ENCODE peak calls at places on chromosomes 1 and 21, in six cellular contexts. One of them, this sample, is unnamed.

GRCh38 chr1:169047074-169047473 is 59.4 kb upstream of the ATP1B1 start:
- DNase-seq in PC-3: no peak
- DNase-seq in fibroblast of lung: no peak
- DNase-seq in endothelial cell of umbilical vein: no peak
- DNase-seq in neural progenitor cell: no peak
- DNase-seq in GM12878: no peak
- DNase-seq in this sample: no peak

GRCh38 chr1:210003501-210003900 is 65.5 kb downstream of the SYT14 start:
- DNase-seq in neural progenitor cell: no peak
- DNase-seq in GM12878: no peak
- DNase-seq in PC-3: no peak
- DNase-seq in endothelial cell of umbilical vein: no peak
- DNase-seq in fibroblast of lung: no peak
- DNase-seq in this sample: no peak

GRCh38 chr1:70509996-70510876 is 99.2 kb downstream of the CTH start:
- DNase-seq in fibroblast of lung: peak; percentile 99
- DNase-seq in neural progenitor cell: peak; percentile 74
- DNase-seq in endothelial cell of umbilical vein: peak; percentile 71
- DNase-seq in PC-3: peak; percentile 96
- DNase-seq in GM12878: peak; percentile 30
- DNase-seq in this sample: peak; percentile 76

GRCh38 chr1:89466307-89466925 is 58.2 kb upstream of the LRRC8B start:
- DNase-seq in fibroblast of lung: no peak
- DNase-seq in endothelial cell of umbilical vein: no peak
- DNase-seq in PC-3: peak; percentile 53
- DNase-seq in neural progenitor cell: no peak
- DNase-seq in GM12878: no peak
- DNase-seq in this sample: no peak

GRCh38 chr21:41171210-41171609 is 3.2 kb downstream of the BACE2 start:
- DNase-seq in fibroblast of lung: no peak
- DNase-seq in PC-3: peak; percentile 93
- DNase-seq in endothelial cell of umbilical vein: peak; percentile 69
- DNase-seq in neural progenitor cell: no peak
- DNase-seq in GM12878: no peak
- DNase-seq in this sample: no peak

GRCh38 chr21:41820384-41821080 is 53.7 kb upstream of the RIPK4 start:
- DNase-seq in fibroblast of lung: no peak
- DNase-seq in GM12878: no peak
- DNase-seq in PC-3: no peak
- DNase-seq in endothelial cell of umbilical vein: no peak
- DNase-seq in neural progenitor cell: no peak
- DNase-seq in this sample: no peak

GRCh38 chr1:205370780-205371179 is 14.1 kb upstream of the KLHDC8A start:
- DNase-seq in GM12878: no peak
- DNase-seq in fibroblast of lung: no peak
- DNase-seq in PC-3: no peak
- DNase-seq in neural progenitor cell: no peak
- DNase-seq in endothelial cell of umbilical vein: no peak
- DNase-seq in this sample: no peak

GRCh38 chr1:245690946-245691456 is 536.2 kb downstream of the KIF26B start:
- DNase-seq in neural progenitor cell: no peak
- DNase-seq in fibroblast of lung: no peak
- DNase-seq in GM12878: no peak
- DNase-seq in endothelial cell of umbilical vein: peak; percentile 38
- DNase-seq in PC-3: no peak
- DNase-seq in this sample: no peak

GRCh38 chr1:29962831-29963247 is 726.5 kb downstream of the PTPRU start:
- DNase-seq in PC-3: peak; percentile 45
- DNase-seq in endothelial cell of umbilical vein: no peak
- DNase-seq in GM12878: no peak
- DNase-seq in fibroblast of lung: no peak
- DNase-seq in neural progenitor cell: no peak
- DNase-seq in this sample: no peak

GRCh38 chr1:42965339-42965738 is 6.7 kb upstream of the SLC2A1 start:
- DNase-seq in endothelial cell of umbilical vein: no peak
- DNase-seq in PC-3: no peak
- DNase-seq in fibroblast of lung: no peak
- DNase-seq in neural progenitor cell: no peak
- DNase-seq in GM12878: no peak
- DNase-seq in this sample: no peak

GRCh38 chr1:117501275-117501674 is 104.6 kb upstream of the TENT5C start:
- DNase-seq in fibroblast of lung: peak; percentile 81
- DNase-seq in endothelial cell of umbilical vein: no peak
- DNase-seq in neural progenitor cell: no peak
- DNase-seq in GM12878: no peak
- DNase-seq in PC-3: peak; percentile 41
- DNase-seq in this sample: no peak

GRCh38 chr1:117150316-117150715 is 28.8 kb upstream of the TRIM45 start:
- DNase-seq in neural progenitor cell: no peak
- DNase-seq in GM12878: no peak
- DNase-seq in PC-3: peak; percentile 39
- DNase-seq in endothelial cell of umbilical vein: peak; percentile 4
- DNase-seq in fibroblast of lung: peak; percentile 61
- DNase-seq in this sample: no peak

GRCh38 chr1:99217599-99217998 is 46.7 kb upstream of the PLPPR4 start:
- DNase-seq in PC-3: no peak
- DNase-seq in endothelial cell of umbilical vein: no peak
- DNase-seq in fibroblast of lung: no peak
- DNase-seq in GM12878: no peak
- DNase-seq in neural progenitor cell: no peak
- DNase-seq in this sample: no peak

GRCh38 chr1:24898152-24898908 is 31.7 kb downstream of the RUNX3 start:
- DNase-seq in GM12878: no peak
- DNase-seq in endothelial cell of umbilical vein: peak; percentile 46
- DNase-seq in fibroblast of lung: peak; percentile 16
- DNase-seq in PC-3: peak; percentile 59
- DNase-seq in neural progenitor cell: peak; percentile 67
- DNase-seq in this sample: no peak

GRCh38 chr1:202397256-202397655 is 48.8 kb downstream of the PPP1R12B start:
- DNase-seq in endothelial cell of umbilical vein: peak; percentile 2
- DNase-seq in GM12878: no peak
- DNase-seq in PC-3: no peak
- DNase-seq in neural progenitor cell: no peak
- DNase-seq in fibroblast of lung: no peak
- DNase-seq in this sample: no peak

GRCh38 chr1:46613661-46614603 is 2.7 kb downstream of the MOB3C start:
- DNase-seq in GM12878: peak; percentile 42
- DNase-seq in PC-3: peak; percentile 39
- DNase-seq in fibroblast of lung: peak; percentile 82
- DNase-seq in neural progenitor cell: peak; percentile 83
- DNase-seq in endothelial cell of umbilical vein: peak; percentile 30
- DNase-seq in this sample: no peak

GRCh38 chr1:228842094-228842775 is 107.0 kb downstream of the RHOU start:
- DNase-seq in fibroblast of lung: peak; percentile 74
- DNase-seq in neural progenitor cell: no peak
- DNase-seq in GM12878: no peak
- DNase-seq in endothelial cell of umbilical vein: peak; percentile 69
- DNase-seq in PC-3: peak; percentile 78
- DNase-seq in this sample: no peak

GRCh38 chr1:201585099-201585498 is 46.2 kb downstream of the NAV1 start:
- DNase-seq in neural progenitor cell: no peak
- DNase-seq in GM12878: no peak
- DNase-seq in PC-3: no peak
- DNase-seq in fibroblast of lung: no peak
- DNase-seq in endothelial cell of umbilical vein: no peak
- DNase-seq in this sample: no peak

GRCh38 chr1:12525311-12526181 is 92.5 kb downstream of the DHRS3 start:
- DNase-seq in neural progenitor cell: no peak
- DNase-seq in fibroblast of lung: no peak
- DNase-seq in GM12878: no peak
- DNase-seq in PC-3: peak; percentile 44
- DNase-seq in endothelial cell of umbilical vein: no peak
- DNase-seq in this sample: no peak

GRCh38 chr1:17877896-17878295 is 122.8 kb downstream of the ACTL8 start:
- DNase-seq in endothelial cell of umbilical vein: no peak
- DNase-seq in GM12878: no peak
- DNase-seq in fibroblast of lung: peak; percentile 23
- DNase-seq in PC-3: no peak
- DNase-seq in neural progenitor cell: no peak
- DNase-seq in this sample: no peak

GRCh38 chr1:204683284-204684205 is 2.0 kb downstream of the LRRN2 start:
- DNase-seq in neural progenitor cell: no peak
- DNase-seq in endothelial cell of umbilical vein: no peak
- DNase-seq in GM12878: no peak
- DNase-seq in PC-3: no peak
- DNase-seq in fibroblast of lung: no peak
- DNase-seq in this sample: no peak

GRCh38 chr1:226125097-226125630 is 61.4 kb downstream of the ACBD3 start:
- DNase-seq in fibroblast of lung: peak; percentile 78
- DNase-seq in neural progenitor cell: peak; percentile 90
- DNase-seq in GM12878: peak; percentile 55
- DNase-seq in PC-3: peak; percentile 99
- DNase-seq in endothelial cell of umbilical vein: peak; percentile 82
- DNase-seq in this sample: peak; percentile 93

GRCh38 chr1:152870831-152871730 is 7.0 kb upstream of the SMCP start:
- DNase-seq in GM12878: no peak
- DNase-seq in PC-3: peak; percentile 82
- DNase-seq in fibroblast of lung: peak; percentile 10
- DNase-seq in endothelial cell of umbilical vein: peak; percentile 12
- DNase-seq in neural progenitor cell: peak; percentile 3
- DNase-seq in this sample: peak; percentile 74

GRCh38 chr1:15260418-15261154 is 13.6 kb downstream of the FHAD1 start:
- DNase-seq in GM12878: no peak
- DNase-seq in PC-3: peak; percentile 44
- DNase-seq in fibroblast of lung: peak; percentile 36
- DNase-seq in neural progenitor cell: no peak
- DNase-seq in endothelial cell of umbilical vein: peak; percentile 64
- DNase-seq in this sample: no peak

GRCh38 chr21:36703123-36703522 is 4.2 kb downstream of the SIM2 start:
- DNase-seq in fibroblast of lung: no peak
- DNase-seq in PC-3: no peak
- DNase-seq in neural progenitor cell: no peak
- DNase-seq in GM12878: no peak
- DNase-seq in endothelial cell of umbilical vein: no peak
- DNase-seq in this sample: no peak

GRCh38 chr21:36705679-36706481 is 7.0 kb downstream of the SIM2 start:
- DNase-seq in endothelial cell of umbilical vein: no peak
- DNase-seq in fibroblast of lung: no peak
- DNase-seq in GM12878: no peak
- DNase-seq in neural progenitor cell: peak; percentile 72
- DNase-seq in PC-3: no peak
- DNase-seq in this sample: no peak

GRCh38 chr21:36704958-36705678 is 6.2 kb downstream of the SIM2 start:
- DNase-seq in neural progenitor cell: peak; percentile 47
- DNase-seq in fibroblast of lung: no peak
- DNase-seq in PC-3: no peak
- DNase-seq in GM12878: no peak
- DNase-seq in endothelial cell of umbilical vein: no peak
- DNase-seq in this sample: no peak

GRCh38 chr21:36703626-36704280 is 4.8 kb downstream of the SIM2 start:
- DNase-seq in endothelial cell of umbilical vein: no peak
- DNase-seq in GM12878: no peak
- DNase-seq in fibroblast of lung: no peak
- DNase-seq in neural progenitor cell: no peak
- DNase-seq in PC-3: no peak
- DNase-seq in this sample: no peak

GRCh38 chr21:36704281-36704957 is 5.5 kb downstream of the SIM2 start:
- DNase-seq in PC-3: no peak
- DNase-seq in neural progenitor cell: peak; percentile 57
- DNase-seq in GM12878: no peak
- DNase-seq in fibroblast of lung: no peak
- DNase-seq in endothelial cell of umbilical vein: no peak
- DNase-seq in this sample: no peak
- TF ChIP-seq EZH2 in PC-3: no peak
- TF ChIP-seq EZH2 in neural progenitor cell: peak; percentile 96
- TF ChIP-seq EZH2 in GM12878: no peak
- TF ChIP-seq EZH2 in fibroblast of lung: no peak
- TF ChIP-seq EZH2 in endothelial cell of umbilical vein: peak; percentile 60
- TF ChIP-seq EZH2 in this sample: peak; percentile 44

DNA sequence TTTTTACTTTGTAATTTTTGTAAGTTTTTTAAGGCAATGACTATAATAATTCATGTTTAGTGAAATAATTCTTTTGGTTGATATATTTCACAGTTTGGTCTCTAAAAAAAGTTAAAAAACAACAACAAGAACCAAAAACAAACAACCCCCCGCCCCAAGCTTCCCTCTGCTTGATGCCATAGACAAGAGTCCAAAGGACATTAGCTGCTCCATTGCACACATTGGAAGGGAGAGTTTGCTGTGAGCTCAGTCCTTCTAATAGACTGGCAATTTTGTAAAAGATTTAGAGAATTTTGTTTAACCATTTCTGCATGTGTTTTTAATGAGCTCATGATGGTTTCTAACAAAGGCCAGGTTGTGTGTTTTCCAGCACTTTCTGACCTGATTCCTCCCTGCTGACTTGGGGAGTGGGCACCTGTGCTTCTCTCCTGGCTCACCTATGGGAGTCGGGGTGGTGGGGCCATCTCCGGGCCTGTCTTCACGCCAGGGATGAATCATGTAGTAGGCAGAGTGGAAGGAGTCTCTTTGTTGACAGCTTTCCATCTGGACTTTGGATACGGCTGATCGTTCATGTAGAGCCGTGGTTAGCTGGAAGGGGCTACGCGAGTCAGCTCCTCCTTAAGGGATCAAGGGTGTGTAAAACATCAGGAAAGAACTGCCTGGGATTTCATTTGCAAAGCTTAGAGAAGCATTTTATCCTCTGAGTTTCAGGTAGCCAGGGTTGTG is 14.1 kb downstream of the ZBTB18 start:
- DNase-seq in GM12878: no peak
- DNase-seq in neural progenitor cell: peak; percentile 66
- DNase-seq in fibroblast of lung: no peak
- DNase-seq in PC-3: no peak
- DNase-seq in endothelial cell of umbilical vein: no peak
- DNase-seq in this sample: no peak
- H2AFZ ChIP-seq in GM12878: no peak overlapping the region
- H2AFZ ChIP-seq in neural progenitor cell: no peak overlapping the region
- H2AFZ ChIP-seq in fibroblast of lung: no peak overlapping the region
- H2AFZ ChIP-seq in PC-3: no peak overlapping the region
- H2AFZ ChIP-seq in endothelial cell of umbilical vein: no peak overlapping the region
- H2AFZ ChIP-seq in this sample: no peak overlapping the region

GRCh38 chr1:34928865-34929496 is 469 bp downstream of the DLGAP3 start:
- DNase-seq in GM12878: no peak
- DNase-seq in neural progenitor cell: no peak
- DNase-seq in endothelial cell of umbilical vein: peak; percentile 2
- DNase-seq in fibroblast of lung: no peak
- DNase-seq in PC-3: no peak
- DNase-seq in this sample: no peak
- H3K27me3 ChIP-seq in GM12878: peaks cover 8% of the 10 kb centered on the region
- H3K27me3 ChIP-seq in neural progenitor cell: peaks cover 98% of the 10 kb centered on the region
- H3K27me3 ChIP-seq in endothelial cell of umbilical vein: peaks cover 49% of the 10 kb centered on the region
- H3K27me3 ChIP-seq in fibroblast of lung: peaks cover 38% of the 10 kb centered on the region
- H3K27me3 ChIP-seq in PC-3: peaks cover 56% of the 10 kb centered on the region
- H3K27me3 ChIP-seq in this sample: peaks cover 59% of the 10 kb centered on the region

GRCh38 chr1:214187152-214187900 is 93.6 kb upstream of the SMYD2 start:
- DNase-seq in PC-3: no peak
- DNase-seq in fibroblast of lung: no peak
- DNase-seq in endothelial cell of umbilical vein: peak; percentile 2
- DNase-seq in neural progenitor cell: peak; percentile 62
- DNase-seq in GM12878: no peak
- DNase-seq in this sample: no peak
- TF ChIP-seq EZH2 in PC-3: peak; percentile 99
- TF ChIP-seq EZH2 in fibroblast of lung: peak; percentile 86
- TF ChIP-seq EZH2 in endothelial cell of umbilical vein: peak; percentile 87
- TF ChIP-seq EZH2 in neural progenitor cell: peak; percentile 59
- TF ChIP-seq EZH2 in GM12878: no peak
- TF ChIP-seq EZH2 in this sample: no peak